ENCODE peak calls at places on chromosomes 5 and 9, in eight cellular contexts. One of them, this sample, is unnamed.
A peak's percentile ranks its signal among the peaks of the same experiment; 100 is the strongest.

GRCh38 chr9:113631093-113631765 is 167.7 kb downstream of the RGS3 start:
- DNase-seq in left ventricle myocardium inferior: no peak
- DNase-seq in IMR-90: no peak
- DNase-seq in astrocyte: no peak
- DNase-seq in choroid plexus epithelial cell: no peak
- DNase-seq in HuH-7: no peak
- DNase-seq in aorta: peak; percentile 40
- DNase-seq in Calu3: no peak
- DNase-seq in this sample: no peak

GRCh38 chr9:96618209-96619108 is 1.2 kb downstream of the CDC14B start:
- DNase-seq in left ventricle myocardium inferior: peak; percentile 38
- DNase-seq in IMR-90: peak; percentile 54
- DNase-seq in astrocyte: no peak
- DNase-seq in choroid plexus epithelial cell: peak; percentile 57
- DNase-seq in HuH-7: peak; percentile 34
- DNase-seq in aorta: peak; percentile 91
- DNase-seq in Calu3: peak; percentile 20
- DNase-seq in this sample: no peak

GRCh38 chr9:132019702-132020101 is 60.0 kb downstream of the MED27 start:
- DNase-seq in left ventricle myocardium inferior: no peak
- DNase-seq in IMR-90: no peak
- DNase-seq in astrocyte: no peak
- DNase-seq in choroid plexus epithelial cell: no peak
- DNase-seq in HuH-7: no peak
- DNase-seq in aorta: no peak
- DNase-seq in Calu3: no peak
- DNase-seq in this sample: no peak

GRCh38 chr9:133683494-133684460 is 47.6 kb downstream of the DBH start:
- DNase-seq in left ventricle myocardium inferior: peak; percentile 77
- DNase-seq in IMR-90: peak; percentile 4
- DNase-seq in astrocyte: no peak
- DNase-seq in choroid plexus epithelial cell: peak; percentile 61
- DNase-seq in HuH-7: no peak
- DNase-seq in aorta: no peak
- DNase-seq in Calu3: no peak
- DNase-seq in this sample: no peak

GRCh38 chr5:1647580-1647979 is 123.8 kb upstream of the LPCAT1 start:
- DNase-seq in left ventricle myocardium inferior: no peak
- DNase-seq in IMR-90: no peak
- DNase-seq in astrocyte: no peak
- DNase-seq in choroid plexus epithelial cell: no peak
- DNase-seq in HuH-7: no peak
- DNase-seq in aorta: no peak
- DNase-seq in Calu3: no peak
- DNase-seq in this sample: no peak

GRCh38 chr9:98429613-98430012 is 174.2 kb upstream of the TBC1D2 start:
- DNase-seq in left ventricle myocardium inferior: no peak
- DNase-seq in IMR-90: peak; percentile 80
- DNase-seq in astrocyte: peak; percentile 90
- DNase-seq in choroid plexus epithelial cell: peak; percentile 58
- DNase-seq in HuH-7: no peak
- DNase-seq in aorta: no peak
- DNase-seq in Calu3: no peak
- DNase-seq in this sample: no peak

GRCh38 chr5:172159016-172159415 is 29.0 kb downstream of the STK10 start:
- DNase-seq in left ventricle myocardium inferior: no peak
- DNase-seq in IMR-90: no peak
- DNase-seq in astrocyte: no peak
- DNase-seq in choroid plexus epithelial cell: no peak
- DNase-seq in HuH-7: no peak
- DNase-seq in aorta: no peak
- DNase-seq in Calu3: no peak
- DNase-seq in this sample: no peak

GRCh38 chr9:87160148-87161107 is 213.1 kb upstream of the GAS1 start:
- DNase-seq in left ventricle myocardium inferior: peak; percentile 46
- DNase-seq in IMR-90: no peak
- DNase-seq in astrocyte: no peak
- DNase-seq in choroid plexus epithelial cell: peak; percentile 32
- DNase-seq in HuH-7: no peak
- DNase-seq in aorta: no peak
- DNase-seq in Calu3: no peak
- DNase-seq in this sample: no peak

GRCh38 chr9:101026824-101027223 is 1.7 kb upstream of the PLPPR1 start:
- DNase-seq in left ventricle myocardium inferior: no peak
- DNase-seq in IMR-90: no peak
- DNase-seq in astrocyte: no peak
- DNase-seq in choroid plexus epithelial cell: no peak
- DNase-seq in HuH-7: no peak
- DNase-seq in aorta: no peak
- DNase-seq in Calu3: no peak
- DNase-seq in this sample: no peak

GRCh38 chr9:116998305-116998704 is 311.2 kb downstream of the TRIM32 start:
- DNase-seq in left ventricle myocardium inferior: no peak
- DNase-seq in IMR-90: peak; percentile 37
- DNase-seq in astrocyte: peak; percentile 2
- DNase-seq in choroid plexus epithelial cell: peak; percentile 36
- DNase-seq in HuH-7: no peak
- DNase-seq in aorta: no peak
- DNase-seq in Calu3: no peak
- DNase-seq in this sample: no peak

GRCh38 chr9:69919461-69920061 is 98.9 kb downstream of the CFAP95 start:
- DNase-seq in left ventricle myocardium inferior: no peak
- DNase-seq in IMR-90: peak; percentile 74
- DNase-seq in astrocyte: peak; percentile 47
- DNase-seq in choroid plexus epithelial cell: peak; percentile 83
- DNase-seq in HuH-7: peak; percentile 52
- DNase-seq in aorta: no peak
- DNase-seq in Calu3: no peak
- DNase-seq in this sample: peak; percentile 2

GRCh38 chr9:74066128-74066527 is 431.0 kb upstream of the RORB start:
- DNase-seq in left ventricle myocardium inferior: no peak
- DNase-seq in IMR-90: no peak
- DNase-seq in astrocyte: no peak
- DNase-seq in choroid plexus epithelial cell: no peak
- DNase-seq in HuH-7: no peak
- DNase-seq in aorta: no peak
- DNase-seq in Calu3: no peak
- DNase-seq in this sample: no peak

GRCh38 chr5:106587-106986 is 14.6 kb downstream of the PLEKHG4B start:
- DNase-seq in left ventricle myocardium inferior: no peak
- DNase-seq in IMR-90: no peak
- DNase-seq in astrocyte: no peak
- DNase-seq in choroid plexus epithelial cell: no peak
- DNase-seq in HuH-7: no peak
- DNase-seq in aorta: no peak
- DNase-seq in Calu3: no peak
- DNase-seq in this sample: no peak

GRCh38 chr9:120066315-120066714 is 513.7 kb downstream of the CDK5RAP2 start:
- DNase-seq in left ventricle myocardium inferior: no peak
- DNase-seq in IMR-90: no peak
- DNase-seq in astrocyte: no peak
- DNase-seq in choroid plexus epithelial cell: no peak
- DNase-seq in HuH-7: no peak
- DNase-seq in aorta: no peak
- DNase-seq in Calu3: no peak
- DNase-seq in this sample: no peak

GRCh38 chr5:74648835-74649286 is 8.3 kb upstream of the ENC1 start:
- DNase-seq in left ventricle myocardium inferior: no peak
- DNase-seq in IMR-90: peak; percentile 65
- DNase-seq in astrocyte: peak; percentile 56
- DNase-seq in choroid plexus epithelial cell: peak; percentile 80
- DNase-seq in HuH-7: peak; percentile 43
- DNase-seq in aorta: no peak
- DNase-seq in Calu3: peak; percentile 52
- DNase-seq in this sample: no peak

GRCh38 chr9:135901036-135901758 is 6.1 kb downstream of the CAMSAP1 start:
- DNase-seq in left ventricle myocardium inferior: no peak
- DNase-seq in IMR-90: no peak
- DNase-seq in astrocyte: no peak
- DNase-seq in choroid plexus epithelial cell: no peak
- DNase-seq in HuH-7: no peak
- DNase-seq in aorta: no peak
- DNase-seq in Calu3: no peak
- DNase-seq in this sample: no peak

GRCh38 chr9:4997196-4997595 is 12.1 kb downstream of the JAK2 start:
- DNase-seq in left ventricle myocardium inferior: no peak
- DNase-seq in IMR-90: no peak
- DNase-seq in astrocyte: no peak
- DNase-seq in choroid plexus epithelial cell: no peak
- DNase-seq in HuH-7: no peak
- DNase-seq in aorta: no peak
- DNase-seq in Calu3: no peak
- DNase-seq in this sample: no peak

GRCh38 chr5:134477462-134478245 is 47.8 kb upstream of the JADE2 start:
- DNase-seq in left ventricle myocardium inferior: no peak
- DNase-seq in IMR-90: no peak
- DNase-seq in astrocyte: no peak
- DNase-seq in choroid plexus epithelial cell: peak; percentile 28
- DNase-seq in HuH-7: no peak
- DNase-seq in aorta: peak; percentile 37
- DNase-seq in Calu3: peak; percentile 34
- DNase-seq in this sample: no peak

GRCh38 chr9:109411069-109411761 is 86.9 kb downstream of the PTPN3 start:
- DNase-seq in left ventricle myocardium inferior: no peak
- DNase-seq in IMR-90: no peak
- DNase-seq in astrocyte: no peak
- DNase-seq in choroid plexus epithelial cell: peak; percentile 34
- DNase-seq in HuH-7: no peak
- DNase-seq in aorta: no peak
- DNase-seq in Calu3: no peak
- DNase-seq in this sample: no peak

GRCh38 chr9:128707446-128707845 is 5.1 kb downstream of the PKN3 start:
- DNase-seq in left ventricle myocardium inferior: no peak
- DNase-seq in IMR-90: no peak
- DNase-seq in astrocyte: no peak
- DNase-seq in choroid plexus epithelial cell: no peak
- DNase-seq in HuH-7: no peak
- DNase-seq in aorta: no peak
- DNase-seq in Calu3: no peak
- DNase-seq in this sample: no peak

GRCh38 chr5:87574106-87574505 is 161.4 kb upstream of the CCNH start:
- DNase-seq in left ventricle myocardium inferior: no peak
- DNase-seq in IMR-90: no peak
- DNase-seq in astrocyte: no peak
- DNase-seq in choroid plexus epithelial cell: no peak
- DNase-seq in HuH-7: no peak
- DNase-seq in aorta: no peak
- DNase-seq in Calu3: no peak
- DNase-seq in this sample: no peak

GRCh38 chr5:154712518-154713437 is 42.4 kb upstream of the LARP1 start:
- DNase-seq in left ventricle myocardium inferior: no peak
- DNase-seq in IMR-90: no peak
- DNase-seq in astrocyte: no peak
- DNase-seq in choroid plexus epithelial cell: no peak
- DNase-seq in HuH-7: no peak
- DNase-seq in aorta: no peak
- DNase-seq in Calu3: peak; percentile 81
- DNase-seq in this sample: no peak

GRCh38 chr5:39713224-39713911 is 288.6 kb upstream of the DAB2 start:
- DNase-seq in left ventricle myocardium inferior: no peak
- DNase-seq in IMR-90: peak; percentile 2
- DNase-seq in astrocyte: no peak
- DNase-seq in choroid plexus epithelial cell: peak; percentile 26
- DNase-seq in HuH-7: no peak
- DNase-seq in aorta: no peak
- DNase-seq in Calu3: no peak
- DNase-seq in this sample: no peak

GRCh38 chr5:135085133-135085935 is 51.3 kb upstream of the PITX1 start:
- DNase-seq in left ventricle myocardium inferior: no peak
- DNase-seq in IMR-90: peak; percentile 23
- DNase-seq in astrocyte: peak; percentile 9
- DNase-seq in choroid plexus epithelial cell: no peak
- DNase-seq in HuH-7: no peak
- DNase-seq in aorta: peak; percentile 41
- DNase-seq in Calu3: no peak
- DNase-seq in this sample: no peak

GRCh38 chr9:16484744-16485143 is 385.7 kb downstream of the BNC2 start:
- DNase-seq in left ventricle myocardium inferior: no peak
- DNase-seq in IMR-90: peak; percentile 52
- DNase-seq in astrocyte: peak; percentile 74
- DNase-seq in choroid plexus epithelial cell: peak; percentile 53
- DNase-seq in HuH-7: no peak
- DNase-seq in aorta: no peak
- DNase-seq in Calu3: no peak
- DNase-seq in this sample: no peak

GRCh38 chr9:37348917-37349316 is 73.6 kb upstream of the GRHPR start:
- DNase-seq in left ventricle myocardium inferior: no peak
- DNase-seq in IMR-90: no peak
- DNase-seq in astrocyte: no peak
- DNase-seq in choroid plexus epithelial cell: no peak
- DNase-seq in HuH-7: no peak
- DNase-seq in aorta: no peak
- DNase-seq in Calu3: no peak
- DNase-seq in this sample: no peak

GRCh38 chr5:54460181-54460919 is 4.9 kb downstream of the HSPB3 start:
- DNase-seq in left ventricle myocardium inferior: no peak
- DNase-seq in IMR-90: peak; percentile 71
- DNase-seq in astrocyte: peak; percentile 22
- DNase-seq in choroid plexus epithelial cell: peak; percentile 30
- DNase-seq in HuH-7: no peak
- DNase-seq in aorta: no peak
- DNase-seq in Calu3: no peak
- DNase-seq in this sample: no peak

GRCh38 chr9:132409828-132410528 is at the start of gene CFAP77:
- DNase-seq in left ventricle myocardium inferior: peak; percentile 55
- DNase-seq in IMR-90: peak; percentile 39
- DNase-seq in astrocyte: peak; percentile 18
- DNase-seq in choroid plexus epithelial cell: peak; percentile 68
- DNase-seq in HuH-7: no peak
- DNase-seq in aorta: peak; percentile 83
- DNase-seq in Calu3: peak; percentile 32
- DNase-seq in this sample: no peak

GRCh38 chr5:179863449-179864085 is 5.0 kb upstream of the MRNIP start:
- DNase-seq in left ventricle myocardium inferior: no peak
- DNase-seq in IMR-90: no peak
- DNase-seq in astrocyte: no peak
- DNase-seq in choroid plexus epithelial cell: no peak
- DNase-seq in HuH-7: no peak
- DNase-seq in aorta: peak; percentile 74
- DNase-seq in Calu3: no peak
- DNase-seq in this sample: no peak

GRCh38 chr9:34451545-34451944 is 6.8 kb downstream of the FAM219A start:
- DNase-seq in left ventricle myocardium inferior: no peak
- DNase-seq in IMR-90: peak; percentile 53
- DNase-seq in astrocyte: peak; percentile 45
- DNase-seq in choroid plexus epithelial cell: peak; percentile 43
- DNase-seq in HuH-7: no peak
- DNase-seq in aorta: no peak
- DNase-seq in Calu3: no peak
- DNase-seq in this sample: no peak

GRCh38 chr5:135747824-135748223 is 86.6 kb upstream of the SLC25A48 start:
- DNase-seq in left ventricle myocardium inferior: no peak
- DNase-seq in IMR-90: no peak
- DNase-seq in astrocyte: no peak
- DNase-seq in choroid plexus epithelial cell: no peak
- DNase-seq in HuH-7: no peak
- DNase-seq in aorta: no peak
- DNase-seq in Calu3: no peak
- DNase-seq in this sample: no peak

GRCh38 chr5:34854459-34855174 is 15.7 kb downstream of the TTC23L start:
- DNase-seq in left ventricle myocardium inferior: no peak
- DNase-seq in IMR-90: no peak
- DNase-seq in astrocyte: peak; percentile 81
- DNase-seq in choroid plexus epithelial cell: no peak
- DNase-seq in HuH-7: no peak
- DNase-seq in aorta: no peak
- DNase-seq in Calu3: no peak
- DNase-seq in this sample: no peak

GRCh38 chr5:22480305-22480704 is 372.8 kb downstream of the CDH12 start:
- DNase-seq in left ventricle myocardium inferior: no peak
- DNase-seq in IMR-90: no peak
- DNase-seq in astrocyte: no peak
- DNase-seq in choroid plexus epithelial cell: no peak
- DNase-seq in HuH-7: no peak
- DNase-seq in aorta: no peak
- DNase-seq in Calu3: no peak
- DNase-seq in this sample: no peak

GRCh38 chr5:78672154-78672553 is 23.6 kb upstream of the LHFPL2 start:
- DNase-seq in left ventricle myocardium inferior: no peak
- DNase-seq in IMR-90: no peak
- DNase-seq in astrocyte: no peak
- DNase-seq in choroid plexus epithelial cell: no peak
- DNase-seq in HuH-7: no peak
- DNase-seq in aorta: no peak
- DNase-seq in Calu3: no peak
- DNase-seq in this sample: no peak